ENCODE peak calls at places on chromosomes 5 and 9, in five cellular contexts. T is IMR-90, M is mammary epithelial cell, D is endothelial cell of umbilical vein, A is endodermal cell. P is an unnamed sample.

GRCh38 chr9:127884427-127884911 is 7.0 kb upstream of the AK1 start:
- DNase-seq in T (no peak), M (no peak), D (no peak), A (peak), P (no peak)

GRCh38 chr5:39459091-39459490 is 34.3 kb upstream of the DAB2 start:
- DNase-seq in T (peak), M (no peak), D (no peak), A (no peak), P (no peak)

GRCh38 chr5:89236900-89237299 is 353.9 kb upstream of the MEF2C start:
- DNase-seq in T (peak), M (no peak), D (no peak), A (no peak), P (no peak)

GRCh38 chr5:160021818-160022446 is 13.0 kb downstream of the TTC1 start:
- DNase-seq in T (peak), M (peak), D (peak), A (peak), P (peak)

GRCh38 chr9:120646943-120647342 is 67.0 kb upstream of the CDK5RAP2 start:
- DNase-seq in T (no peak), M (no peak), D (no peak), A (no peak), P (no peak)

GRCh38 chr9:2919347-2919746 is 75.5 kb upstream of the PUM3 start:
- DNase-seq in T (no peak), M (no peak), D (no peak), A (no peak), P (no peak)

GRCh38 chr9:12640021-12640587 is 53.1 kb upstream of the TYRP1 start:
- DNase-seq in T (peak), M (peak), D (peak), A (no peak), P (no peak)

GRCh38 chr5:157740211-157740610 is 3.3 kb upstream of the LSM11 start:
- DNase-seq in T (no peak), M (peak), D (no peak), A (peak), P (peak)

GRCh38 chr5:58011301-58011700 is 448.6 kb downstream of the PLK2 start:
- DNase-seq in T (no peak), M (no peak), D (no peak), A (no peak), P (no peak)

GRCh38 chr9:108786756-108787663 is 68.8 kb downstream of the ACTL7B start:
- DNase-seq in T (peak), M (peak), D (no peak), A (no peak), P (no peak)

GRCh38 chr5:175021886-175022285 is 297.5 kb downstream of the MSX2 start:
- DNase-seq in T (no peak), M (no peak), D (no peak), A (no peak), P (no peak)

GRCh38 chr5:29720954-29721353 is 1472.5 kb upstream of the CDH6 start:
- DNase-seq in T (no peak), M (no peak), D (no peak), A (no peak), P (no peak)

GRCh38 chr9:134283111-134283515 is 43.1 kb upstream of the RXRA start:
- DNase-seq in T (peak), M (peak), D (peak), A (no peak), P (no peak)

GRCh38 chr9:132670359-132670815 is at the start of gene GTF3C4:
- DNase-seq in T (peak), M (peak), D (peak), A (no peak), P (no peak)

GRCh38 chr9:84283895-84284294 is 56.7 kb downstream of the SLC28A3 start:
- DNase-seq in T (no peak), M (no peak), D (no peak), A (no peak), P (no peak)

GRCh38 chr5:168291961-168292782 is 727 bp downstream of the WWC1 start:
- DNase-seq in T (peak), M (no peak), D (no peak), A (peak), P (peak)

GRCh38 chr5:112776301-112776856 is 38.7 kb downstream of the APC start:
- DNase-seq in T (peak), M (peak), D (no peak), A (no peak), P (no peak)

GRCh38 chr9:114733814-114734213 is 51.8 kb upstream of the TEX48 start:
- DNase-seq in T (peak), M (peak), D (no peak), A (no peak), P (no peak)

GRCh38 chr5:54874337-54875021 is 110.9 kb downstream of the ESM1 start:
- DNase-seq in T (peak), M (peak), D (peak), A (no peak), P (no peak)

GRCh38 chr9:82024931-82025330 is 36.4 kb downstream of the SPATA31D1 start:
- DNase-seq in T (no peak), M (no peak), D (no peak), A (no peak), P (no peak)

GRCh38 chr9:82022121-82022520 is 33.5 kb downstream of the SPATA31D1 start:
- DNase-seq in T (no peak), M (no peak), D (no peak), A (no peak), P (no peak)

GRCh38 chr9:82020341-82020740 is 31.8 kb downstream of the SPATA31D1 start:
- DNase-seq in T (no peak), M (no peak), D (no peak), A (no peak), P (no peak)

DNA sequence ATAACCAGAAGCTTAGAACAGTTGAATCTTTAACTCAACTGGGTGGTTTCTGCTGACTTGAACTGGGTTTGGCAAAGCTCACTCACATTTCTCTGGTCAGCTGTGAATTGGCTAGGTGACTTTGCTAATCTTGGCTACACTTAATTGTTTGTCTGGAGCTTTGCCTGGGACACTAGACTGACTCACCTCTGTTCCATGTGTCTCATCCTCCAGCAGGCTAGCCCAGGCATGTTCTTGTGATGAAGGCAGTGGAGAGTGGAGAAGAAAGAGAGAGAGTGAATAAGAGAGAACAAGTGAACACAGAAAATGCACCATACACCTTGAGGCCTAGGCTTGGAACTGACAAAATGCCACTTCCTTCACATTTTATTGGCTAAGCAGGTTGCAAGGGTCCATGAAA is 32.6 kb downstream of the SPATA31D1 start:
- DNase-seq in T (peak), M (peak), D (peak), A (no peak), P (no peak)
- H3K9ac ChIP-seq in T (no peak), M (no peak), D (no peak), A (no peak), P (no peak)

GRCh38 chr9:23849379-23849778 is 23.3 kb upstream of the ELAVL2 start:
- DNase-seq in T (no peak), M (no peak), D (no peak), A (peak), P (no peak)
- H3K9ac ChIP-seq in T (no peak), M (no peak), D (no peak), A (no peak), P (peak)

DNA sequence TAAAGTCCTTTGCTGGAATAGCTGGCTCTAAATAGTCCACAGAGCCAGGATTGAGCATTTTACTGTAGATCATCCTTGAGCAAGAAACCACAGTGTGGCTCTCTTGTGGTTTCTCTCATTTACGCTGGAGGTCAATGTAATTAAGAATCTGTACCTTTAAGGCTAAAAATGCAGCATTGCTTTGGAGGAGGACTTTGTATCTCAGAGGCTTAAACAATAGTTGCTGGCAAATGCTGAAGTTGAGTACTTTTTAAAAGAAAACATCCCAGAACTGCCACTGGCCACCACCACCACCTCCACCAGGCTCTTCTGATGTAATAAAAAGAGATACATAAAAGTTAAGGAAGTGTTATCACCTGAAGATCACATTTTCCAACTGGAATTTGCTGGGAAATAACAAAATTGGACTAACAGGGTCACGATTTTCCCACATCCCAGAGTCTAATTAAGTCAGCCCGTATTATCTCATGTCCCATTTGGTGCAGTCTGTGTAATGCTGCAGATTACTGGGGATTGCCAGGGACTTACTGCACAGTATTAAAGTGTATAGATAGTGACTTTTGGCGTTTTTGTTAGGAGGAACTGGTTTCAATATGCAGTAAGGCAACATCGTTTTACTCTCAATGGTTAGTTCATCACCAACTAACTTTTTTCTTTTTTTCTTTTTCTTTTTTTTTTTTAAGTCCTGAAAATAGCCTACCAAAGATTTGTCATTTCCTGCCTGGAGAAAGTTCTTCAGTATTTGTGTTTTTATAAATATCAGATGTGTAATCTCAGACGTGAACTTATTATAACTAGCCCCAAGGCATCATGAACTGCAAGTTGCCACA is 177.0 kb upstream of the ADAMTSL1 start:
- DNase-seq in T (peak), M (peak), D (peak), A (no peak), P (no peak)
- H3K9ac ChIP-seq in T (no peak), M (no peak), D (peak), A (no peak), P (no peak)

GRCh38 chr9:19787672-19788071 is 1.2 kb downstream of the SLC24A2 start:
- DNase-seq in T (no peak), M (no peak), D (no peak), A (no peak), P (no peak)
- H3K9ac ChIP-seq in T (no peak), M (no peak), D (no peak), A (no peak), P (no peak)

GRCh38 chr5:34415559-34416198 is 240.4 kb upstream of the RAI14 start:
- DNase-seq in T (peak), M (no peak), D (no peak), A (no peak), P (no peak)

GRCh38 chr5:34412769-34413168 is 243.4 kb upstream of the RAI14 start:
- DNase-seq in T (peak), M (no peak), D (no peak), A (no peak), P (no peak)

GRCh38 chr5:34409376-34409775 is 246.8 kb upstream of the RAI14 start:
- DNase-seq in T (no peak), M (no peak), D (no peak), A (no peak), P (no peak)

GRCh38 chr5:34410411-34411139 is 245.6 kb upstream of the RAI14 start:
- DNase-seq in T (no peak), M (no peak), D (no peak), A (peak), P (peak)

GRCh38 chr5:34411470-34412346 is 244.4 kb upstream of the RAI14 start:
- DNase-seq in T (peak), M (no peak), D (no peak), A (peak), P (peak)
- H3K9ac ChIP-seq in T (no peak), M (no peak), D (no peak), A (no peak), P (no peak)

GRCh38 chr9:31715250-31715649 is 669.2 kb upstream of the ACO1 start:
- DNase-seq in T (no peak), M (no peak), D (peak), A (no peak), P (no peak)

DNA sequence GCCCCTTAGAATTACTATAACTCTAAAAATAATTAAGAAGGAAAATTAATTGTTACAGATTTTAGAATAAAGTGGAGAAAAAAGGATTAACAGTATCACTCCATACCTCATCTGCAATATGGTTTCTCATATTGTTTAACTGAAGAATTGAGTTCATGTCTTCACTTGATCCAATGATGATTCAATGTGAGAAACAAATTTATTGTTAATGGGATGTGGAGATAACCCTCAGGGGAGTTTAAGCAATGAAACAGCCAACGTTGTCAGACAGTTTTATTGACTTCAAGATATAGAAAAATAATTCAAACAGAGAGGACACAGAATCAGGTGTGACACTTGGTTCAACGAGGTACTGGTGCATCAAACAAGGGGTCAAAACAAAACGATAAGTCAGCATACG is 665.2 kb upstream of the ACO1 start:
- DNase-seq in T (no peak), M (peak), D (no peak), A (no peak), P (no peak)
- H3K9ac ChIP-seq in T (no peak), M (no peak), D (no peak), A (no peak), P (no peak)

GRCh38 chr9:126591083-126591482 is 22.6 kb upstream of the LMX1B start:
- DNase-seq in T (peak), M (no peak), D (no peak), A (peak), P (no peak)
- H3K9ac ChIP-seq in T (no peak), M (no peak), D (no peak), A (no peak), P (no peak)

DNA sequence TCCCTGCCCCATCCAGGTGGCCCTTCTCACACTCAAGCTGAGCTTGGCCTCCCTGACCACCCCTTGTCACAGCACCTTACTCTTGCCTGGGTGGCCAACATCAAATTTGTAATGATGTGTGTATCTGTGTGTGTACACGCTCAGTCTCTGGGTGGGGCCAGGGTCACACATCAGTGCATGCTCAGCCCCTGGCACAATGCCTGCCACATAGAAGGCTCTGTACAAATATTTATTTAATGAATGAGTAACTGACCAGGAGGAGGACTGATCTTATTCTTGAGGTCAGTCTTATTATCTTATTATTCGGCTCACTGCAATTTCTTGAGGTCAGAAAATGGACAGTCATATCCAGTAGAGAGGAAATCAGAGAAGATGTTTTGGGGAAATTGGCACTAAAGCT is 41.3 kb upstream of the HAND1 start:
- DNase-seq in T (peak), M (peak), D (no peak), A (peak), P (no peak)
- H3K9ac ChIP-seq in T (no peak), M (no peak), D (no peak), A (no peak), P (no peak)

GRCh38 chr5:32217886-32218396 is 43.8 kb upstream of the GOLPH3 start:
- DNase-seq in T (no peak), M (no peak), D (no peak), A (no peak), P (no peak)
- H3K9ac ChIP-seq in T (no peak), M (no peak), D (no peak), A (no peak), P (no peak)

P was measured in H9.